ENCODE peak calls at places on chromosomes 4 and X, in nine cellular contexts. O is testis, V is fibroblast of lung, Z is gastrocnemius medialis, J is fibroblast of mammary gland, G is pancreas, C is Caco-2, D is MM.1S, X is lower leg skin. S is an unnamed sample.

GRCh38 chr4:94545296-94545695 is 93.6 kb downstream of the PDLIM5 start:
- DNase-seq in O (no peak), V (peak; percentile 39), Z (no peak), J (peak; percentile 25), G (no peak), C (no peak), D (no peak), X (no peak), S (no peak)

GRCh38 chrX:101450951-101451350 is 34.3 kb upstream of the ARMCX4 start:
- DNase-seq in O (no peak), V (peak; percentile 70), Z (no peak), J (peak; percentile 67), G (peak; percentile 39), C (no peak), D (no peak), X (no peak), S (no peak)

GRCh38 chr4:139763205-139763604 is 97.6 kb downstream of the MGST2 start:
- DNase-seq in O (no peak), V (no peak), Z (no peak), J (no peak), G (no peak), C (no peak), D (no peak), X (no peak), S (no peak)

GRCh38 chrX:13770013-13770412 is 35.5 kb downstream of the OFD1 start:
- DNase-seq in O (no peak), V (no peak), Z (no peak), J (no peak), G (no peak), C (no peak), D (no peak), X (no peak), S (no peak)

GRCh38 chr4:6387946-6388345 is 84.5 kb downstream of the PPP2R2C start:
- DNase-seq in O (no peak), V (no peak), Z (no peak), J (no peak), G (no peak), C (no peak), D (no peak), X (no peak), S (no peak)

GRCh38 chr4:74033721-74034120 is 4.8 kb downstream of the CXCL3 start:
- DNase-seq in O (no peak), V (peak; percentile 18), Z (no peak), J (peak; percentile 74), G (no peak), C (no peak), D (no peak), X (no peak), S (no peak)

GRCh38 chr4:6198768-6199343 is 1.5 kb downstream of the JAKMIP1 start:
- DNase-seq in O (peak; percentile 93), V (peak; percentile 5), Z (no peak), J (no peak), G (no peak), C (no peak), D (no peak), X (peak; percentile 69), S (no peak)

GRCh38 chrX:115311666-115312065 is 22.2 kb downstream of the LUZP4 start:
- DNase-seq in O (peak; percentile 67), V (no peak), Z (no peak), J (no peak), G (no peak), C (no peak), D (no peak), X (no peak), S (no peak)

GRCh38 chrX:56726609-56727008 is 2.4 kb upstream of the NBDY start:
- DNase-seq in O (peak; percentile 14), V (peak; percentile 64), Z (no peak), J (peak; percentile 65), G (peak; percentile 2), C (peak; percentile 29), D (peak; percentile 49), X (no peak), S (no peak)

GRCh38 chr4:182212211-182212761 is 30.9 kb upstream of the TENM3 start:
- DNase-seq in O (peak; percentile 17), V (peak; percentile 67), Z (peak; percentile 66), J (peak; percentile 69), G (no peak), C (no peak), D (no peak), X (no peak), S (no peak)

GRCh38 chrX:49187028-49187394 is 838 bp upstream of the PRICKLE3 start:
- DNase-seq in O (no peak), V (no peak), Z (no peak), J (no peak), G (no peak), C (no peak), D (no peak), X (no peak), S (no peak)

GRCh38 chr4:102037566-102037965 is 247.0 kb downstream of the BANK1 start:
- DNase-seq in O (no peak), V (no peak), Z (no peak), J (no peak), G (no peak), C (no peak), D (no peak), X (no peak), S (no peak)

GRCh38 chrX:71637848-71638247 is 19.5 kb upstream of the CXCR3 start:
- DNase-seq in O (no peak), V (peak; percentile 12), Z (no peak), J (peak; percentile 47), G (no peak), C (no peak), D (no peak), X (peak; percentile 52), S (no peak)

GRCh38 chrX:109927663-109928273 is 75.1 kb upstream of the TMEM164 start:
- DNase-seq in O (no peak), V (no peak), Z (peak; percentile 64), J (no peak), G (no peak), C (no peak), D (peak; percentile 88), X (no peak), S (no peak)

GRCh38 chrX:47283015-47283771 is 50.4 kb downstream of the USP11 start:
- DNase-seq in O (peak; percentile 81), V (peak; percentile 41), Z (no peak), J (peak; percentile 71), G (no peak), C (no peak), D (no peak), X (no peak), S (no peak)

GRCh38 chr4:105633241-105633640 is 75.2 kb downstream of the INTS12 start:
- DNase-seq in O (no peak), V (no peak), Z (no peak), J (no peak), G (no peak), C (peak; percentile 19), D (no peak), X (no peak), S (no peak)

GRCh38 chr4:179007758-179008157 is 1565.5 kb upstream of the AGA start:
- DNase-seq in O (no peak), V (no peak), Z (no peak), J (no peak), G (no peak), C (no peak), D (peak; percentile 2), X (no peak), S (no peak)
- TF ChIP-seq CTCF in O (no peak), V (no peak), Z (no peak), J (no peak), G (no peak), C (no peak), D (no peak), X (no peak), S (no peak)

DNA sequence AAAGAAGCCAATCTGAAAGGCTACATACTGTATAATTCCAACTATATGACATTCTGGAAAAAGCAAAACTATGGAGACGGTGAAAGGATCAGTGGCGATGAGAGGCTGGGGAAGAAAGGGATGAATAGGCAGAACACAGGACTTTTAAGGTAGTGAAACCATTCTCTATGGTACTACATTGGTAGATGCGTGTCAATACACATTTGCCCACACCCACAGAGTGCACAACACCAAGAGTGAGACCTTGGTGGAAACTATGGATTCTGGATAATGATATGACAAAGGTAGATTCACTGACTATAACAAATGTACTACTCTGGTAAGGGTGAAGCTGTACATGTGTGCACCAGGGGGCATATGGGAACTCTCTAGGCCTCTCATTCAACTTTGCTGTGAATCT is 134.5 kb downstream of the FBXW7 start:
- DNase-seq in O (no peak), V (no peak), Z (no peak), J (no peak), G (no peak), C (no peak), D (no peak), X (no peak), S (no peak)
- TF ChIP-seq CTCF in O (no peak), V (no peak), Z (no peak), J (no peak), G (no peak), C (no peak), D (no peak), X (no peak), S (no peak)

DNA sequence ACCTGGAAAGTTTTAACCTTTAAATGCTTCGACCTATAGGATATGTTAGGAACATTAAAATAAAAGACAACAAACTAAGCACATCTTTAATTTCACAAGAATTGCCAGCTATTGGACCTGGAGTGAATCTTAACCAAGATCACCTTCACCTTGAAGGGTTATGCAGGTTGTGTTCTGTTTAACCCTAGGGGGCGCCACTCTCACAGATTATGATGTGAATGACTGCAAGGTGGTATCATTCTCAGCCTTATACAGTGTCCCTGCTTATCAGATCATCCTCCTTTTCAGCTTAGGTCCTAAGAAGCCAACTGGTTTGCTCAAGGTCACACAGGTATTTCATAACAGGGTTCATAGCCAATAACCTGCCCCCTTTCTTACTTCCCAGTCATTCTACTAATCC is 23.5 kb downstream of the INTS6L start:
- DNase-seq in O (no peak), V (no peak), Z (no peak), J (no peak), G (no peak), C (peak; percentile 4), D (no peak), X (no peak), S (no peak)
- TF ChIP-seq CTCF in O (no peak), V (no peak), Z (no peak), J (peak; percentile 26), G (no peak), C (no peak), D (peak; percentile 18), X (no peak), S (peak; percentile 30)

GRCh38 chr4:158176108-158176507 is 3.3 kb upstream of the GASK1B start:
- DNase-seq in O (no peak), V (no peak), Z (no peak), J (peak; percentile 48), G (no peak), C (no peak), D (no peak), X (no peak), S (no peak)

GRCh38 chr4:158176776-158177175 is 4.0 kb upstream of the GASK1B start:
- DNase-seq in O (no peak), V (no peak), Z (no peak), J (no peak), G (no peak), C (no peak), D (no peak), X (no peak), S (no peak)

GRCh38 chr4:158182736-158183135 is 9.9 kb upstream of the GASK1B start:
- DNase-seq in O (peak; percentile 79), V (no peak), Z (peak; percentile 22), J (no peak), G (no peak), C (no peak), D (no peak), X (peak; percentile 88), S (no peak)

GRCh38 chr4:158181906-158182305 is 9.1 kb upstream of the GASK1B start:
- DNase-seq in O (no peak), V (no peak), Z (no peak), J (no peak), G (no peak), C (no peak), D (no peak), X (no peak), S (no peak)

GRCh38 chr4:158179465-158179864 is 6.6 kb upstream of the GASK1B start:
- DNase-seq in O (no peak), V (no peak), Z (no peak), J (no peak), G (no peak), C (no peak), D (no peak), X (no peak), S (no peak)
- TF ChIP-seq CTCF in O (no peak), V (no peak), Z (no peak), J (no peak), G (no peak), C (no peak), D (no peak), X (no peak), S (no peak)